ENCODE peak calls at places on chromosomes 5 and 9, in four cellular contexts. E is K562, S is HepG2, D is GM12878. U is an unnamed sample.

GRCh38 chr5:80656425-80656824 is 1.6 kb upstream of the DHFR start:
- DNase-seq in E (peak; percentile 13), S (peak; percentile 29), D (no peak), U (no peak)

GRCh38 chr5:171337207-171337562 is 28.1 kb downstream of the TLX3 start:
- DNase-seq in E (no peak), S (no peak), D (no peak), U (no peak)

GRCh38 chr5:73454379-73455036 is 5.9 kb upstream of the FOXD1 start:
- DNase-seq in E (peak; percentile 44), S (peak; percentile 67), D (no peak), U (peak; percentile 83)

GRCh38 chr9:16867571-16868311 is 2.7 kb downstream of the BNC2 start:
- DNase-seq in E (no peak), S (peak; percentile 3), D (no peak), U (no peak)

GRCh38 chr5:31464081-31464480 is 67.8 kb downstream of the DROSHA start:
- DNase-seq in E (no peak), S (no peak), D (no peak), U (no peak)

GRCh38 chr5:72658161-72658560 is 151.0 kb upstream of the ZNF366 start:
- DNase-seq in E (no peak), S (no peak), D (no peak), U (no peak)

GRCh38 chr9:34405719-34406118 is 29.0 kb upstream of the MYORG start:
- DNase-seq in E (no peak), S (no peak), D (no peak), U (no peak)

GRCh38 chr9:38082456-38083287 is 13.6 kb upstream of the SHB start:
- DNase-seq in E (no peak), S (no peak), D (no peak), U (no peak)

GRCh38 chr9:80555782-80556325 is 984.1 kb downstream of the TLE4 start:
- DNase-seq in E (no peak), S (no peak), D (no peak), U (no peak)

GRCh38 chr9:78786794-78787193 is 489.9 kb downstream of the PSAT1 start:
- DNase-seq in E (no peak), S (no peak), D (no peak), U (no peak)

GRCh38 chr5:1540166-1540565 is 16.4 kb upstream of the LPCAT1 start:
- DNase-seq in E (no peak), S (no peak), D (no peak), U (no peak)

GRCh38 chr9:131478421-131478868 is 24.3 kb upstream of the POMT1 start:
- DNase-seq in E (peak; percentile 45), S (peak; percentile 46), D (no peak), U (peak; percentile 83)
- TF ChIP-seq USF2 in E (no peak), S (no peak), D (no peak), U (no peak)

GRCh38 chr5:57776035-57776434 is 293.4 kb upstream of the ACTBL2 start:
- DNase-seq in E (no peak), S (no peak), D (no peak), U (no peak)

GRCh38 chr5:57778528-57779175 is 296.0 kb upstream of the ACTBL2 start:
- DNase-seq in E (no peak), S (no peak), D (no peak), U (no peak)

GRCh38 chr5:57779383-57780223 is 297.0 kb upstream of the ACTBL2 start:
- DNase-seq in E (peak; percentile 11), S (peak; percentile 49), D (no peak), U (peak; percentile 32)

GRCh38 chr5:57774439-57774838 is 291.8 kb upstream of the ACTBL2 start:
- DNase-seq in E (no peak), S (no peak), D (no peak), U (no peak)

DNA sequence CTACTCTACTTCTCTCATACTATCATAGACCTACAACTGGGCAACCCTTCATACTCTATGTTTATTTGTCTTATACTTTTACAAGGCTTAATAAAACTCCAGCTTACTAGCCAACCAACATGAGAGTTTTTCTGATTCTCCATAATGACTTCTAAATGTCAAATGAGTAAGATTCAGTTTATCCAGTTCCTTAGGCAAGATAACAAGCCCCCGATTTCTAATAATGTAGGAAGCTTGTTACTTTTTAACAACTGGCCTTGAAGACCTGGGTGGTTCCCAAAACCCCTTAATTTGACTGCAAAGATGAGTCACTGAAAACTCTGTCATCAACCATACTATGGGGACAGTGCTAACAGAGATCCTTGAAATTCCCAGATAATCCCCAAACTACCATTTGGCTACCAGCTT is 294.6 kb upstream of the ACTBL2 start:
- DNase-seq in E (no peak), S (no peak), D (no peak), U (no peak)
- TF ChIP-seq CBFB in E (no peak), S (no peak), D (no peak), U (no peak)

GRCh38 chr9:134535171-134535570 is 106.4 kb upstream of the COL5A1 start:
- DNase-seq in E (no peak), S (no peak), D (no peak), U (no peak)

GRCh38 chr9:134537891-134538520 is 103.6 kb upstream of the COL5A1 start:
- DNase-seq in E (no peak), S (no peak), D (no peak), U (no peak)

GRCh38 chr9:134538856-134539562 is 102.6 kb upstream of the COL5A1 start:
- DNase-seq in E (no peak), S (no peak), D (no peak), U (no peak)

GRCh38 chr9:134536101-134536900 is 105.3 kb upstream of the COL5A1 start:
- DNase-seq in E (no peak), S (no peak), D (no peak), U (no peak)

GRCh38 chr9:134536931-134537330 is 104.7 kb upstream of the COL5A1 start:
- DNase-seq in E (no peak), S (no peak), D (no peak), U (no peak)
- TF ChIP-seq ETV6 in E (no peak), S (no peak), D (no peak), U (no peak)

DNA sequence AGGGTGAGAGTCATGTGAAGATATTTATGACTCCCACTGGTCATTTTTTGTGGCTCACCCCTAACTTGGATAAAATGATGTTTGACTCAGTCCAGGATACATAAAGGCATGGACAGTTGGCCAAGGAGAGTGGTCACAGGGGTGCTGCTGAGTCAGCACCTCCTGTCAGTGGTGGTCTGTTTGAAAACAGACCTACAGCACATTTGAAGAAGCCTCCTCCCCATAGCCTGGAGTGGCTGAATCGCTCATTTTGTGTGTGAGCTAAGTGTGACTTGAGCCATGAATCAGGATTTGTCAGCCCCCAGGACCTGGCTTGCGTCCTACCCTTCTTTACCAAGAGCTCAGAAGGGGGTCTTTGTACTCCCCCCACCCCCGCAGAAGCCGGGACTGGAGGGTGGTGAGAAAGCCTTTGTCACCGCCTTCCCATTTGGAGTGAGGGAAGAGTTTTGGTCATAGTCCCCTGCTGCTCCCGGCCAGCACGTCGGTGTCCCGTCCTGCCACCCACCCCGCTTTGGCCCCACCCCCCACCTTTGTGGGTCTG is 35.6 kb downstream of the TRIO start:
- DNase-seq in E (no peak), S (no peak), D (no peak), U (peak; percentile 42)
- TF ChIP-seq USF2 in E (no peak), S (no peak), D (no peak), U (no peak)

DNA sequence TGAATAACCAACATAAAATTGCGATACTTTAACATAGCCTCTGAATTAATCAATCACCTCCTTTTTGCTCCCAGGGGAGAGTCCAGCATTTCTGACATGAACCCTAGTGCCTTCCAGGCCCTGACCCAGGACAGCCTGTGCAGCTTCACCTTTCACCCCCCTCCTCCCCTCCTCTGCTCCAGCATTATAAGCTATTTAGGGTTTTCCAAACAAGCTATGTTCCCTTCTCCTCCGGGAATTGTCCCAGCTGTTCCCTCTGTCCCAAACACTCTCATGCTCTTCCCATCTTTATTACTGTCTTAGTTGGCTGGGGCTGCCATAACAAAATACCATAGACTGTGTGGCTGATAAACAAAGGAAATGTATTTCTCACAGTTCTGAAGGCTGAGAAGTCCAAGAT is 161.5 kb downstream of the EBF1 start:
- DNase-seq in E (no peak), S (no peak), D (no peak), U (no peak)
- TF ChIP-seq CBFB in E (no peak), S (no peak), D (no peak), U (no peak)

DNA sequence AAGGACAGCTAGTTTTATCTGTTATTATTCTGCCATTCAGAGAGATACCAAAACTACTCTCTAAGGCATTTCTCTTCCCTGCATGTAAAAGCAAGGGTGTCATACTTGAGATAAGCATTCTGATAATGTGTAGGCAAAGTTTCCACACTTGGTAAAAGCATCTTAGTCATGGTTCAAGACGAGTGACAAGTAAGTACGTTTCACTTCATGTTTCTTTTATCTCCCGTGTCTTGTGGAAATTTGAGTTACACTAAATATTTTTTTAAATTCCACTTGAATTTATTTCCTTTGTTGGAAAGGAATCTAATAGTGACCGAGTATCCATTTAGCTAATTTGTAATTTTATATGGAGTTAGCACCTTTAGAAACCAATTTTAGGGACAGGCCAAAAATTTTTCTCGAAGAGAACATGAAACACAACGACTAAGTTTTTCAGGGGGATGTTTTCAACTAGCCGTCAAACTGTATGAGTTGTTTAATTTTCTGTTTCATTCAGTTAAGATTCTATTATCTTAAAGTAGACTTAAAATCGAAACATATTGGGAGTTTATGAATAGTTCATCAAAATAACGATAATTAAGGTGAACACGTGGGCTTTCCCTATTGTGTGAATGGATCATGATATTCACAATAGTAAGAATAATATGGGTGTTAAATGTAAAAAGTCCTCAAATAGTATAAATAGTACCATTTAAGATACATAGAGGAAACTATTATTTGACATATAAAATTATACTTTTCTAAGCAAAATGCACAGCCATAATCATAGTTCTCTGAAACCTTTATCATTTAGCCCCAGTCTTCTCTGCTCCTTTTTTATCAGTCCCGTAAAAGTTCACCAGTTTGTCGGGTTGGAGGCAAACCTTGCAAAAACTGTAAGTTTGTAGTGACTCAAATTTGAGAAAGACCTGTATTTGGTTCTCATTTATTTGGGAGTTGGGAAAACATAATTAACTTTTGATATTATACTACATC is 1.6 kb downstream of the RFESD start:
- DNase-seq in E (peak; percentile 39), S (no peak), D (no peak), U (no peak)
- TF ChIP-seq ETV6 in E (no peak), S (no peak), D (no peak), U (no peak)

GRCh38 chr5:83516361-83516760 is 44.8 kb downstream of the VCAN start:
- DNase-seq in E (no peak), S (no peak), D (no peak), U (no peak)
- TF ChIP-seq USF2 in E (no peak), S (no peak), D (no peak), U (no peak)

DNA sequence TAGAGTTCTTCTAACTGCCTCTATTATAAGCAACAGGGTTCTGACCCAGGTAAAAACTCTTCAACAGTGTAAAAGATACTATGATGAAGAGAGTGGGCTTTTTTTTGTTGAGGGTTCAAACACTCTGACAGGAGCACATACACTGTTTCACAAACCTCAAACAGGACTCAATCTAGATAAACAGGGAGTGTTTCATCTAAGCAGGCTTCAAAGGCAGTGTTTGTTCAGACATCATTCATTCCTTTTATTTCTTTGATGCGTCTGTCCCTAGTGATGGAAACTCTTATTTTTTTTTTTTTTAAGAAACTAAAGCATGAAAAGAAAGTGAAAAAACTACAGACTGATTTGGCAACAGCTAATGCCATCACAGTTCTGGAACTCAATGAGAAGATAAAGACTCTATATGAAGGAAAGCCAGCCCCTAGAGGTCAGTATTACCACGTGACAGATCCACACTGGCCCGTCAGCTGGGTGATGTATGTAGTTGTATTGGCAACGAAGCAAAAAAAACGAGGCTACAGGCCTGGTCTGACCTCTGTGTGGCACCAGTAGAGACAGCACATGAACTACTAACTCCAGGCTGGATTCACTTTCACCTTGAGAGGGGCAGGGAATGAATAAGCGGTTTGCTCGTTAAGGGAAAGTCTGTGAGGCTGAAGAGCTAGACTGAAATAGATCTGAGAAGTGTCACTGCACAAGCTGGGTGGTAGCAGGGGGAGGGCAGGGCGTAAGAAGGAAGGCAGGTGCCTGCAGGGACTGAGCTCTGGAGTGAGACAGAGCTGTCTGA is 172.2 kb downstream of the CCDC192 start:
- DNase-seq in E (peak; percentile 23), S (peak; percentile 75), D (peak; percentile 71), U (peak; percentile 37)
- TF ChIP-seq CBFB in E (no peak), S (no peak), D (no peak), U (no peak)

GRCh38 chr5:176734756-176735342 is 75.5 kb upstream of the UNC5A start:
- DNase-seq in E (no peak), S (no peak), D (no peak), U (no peak)
- TF ChIP-seq ETV6 in E (no peak), S (no peak), D (no peak), U (no peak)